ENCODE peak calls at places on chromosomes 7 and 10, in eight cellular contexts. Z is IMR-90, J is fibroblast of lung, A is mesendoderm, R is prostate gland, N is cardiac muscle cell, H is OCI-LY7, L is RWPE2. U is an unnamed sample.

GRCh38 chr10:91022924-91023707 is 102.2 kb upstream of the ANKRD1 start:
- DNase-seq in H (no peak), J (no peak), Z (no peak), A (no peak), L (no peak), N (peak; percentile 36), R (peak; percentile 58), U (no peak)

GRCh38 chr10:22317771-22318565 is 1.8 kb downstream of the COMMD3 start:
- DNase-seq in J (no peak), A (peak; percentile 52), Z (no peak), H (no peak), L (no peak), N (no peak), R (no peak), U (no peak)

GRCh38 chr10:72334832-72335393 is 19.8 kb downstream of the DNAJB12 start:
- DNase-seq in H (peak; percentile 89), Z (peak; percentile 79), L (peak; percentile 94), N (no peak), R (peak; percentile 68), J (peak; percentile 96), A (no peak), U (peak; percentile 74)

GRCh38 chr10:53898532-53898931 is 902.5 kb downstream of the PCDH15 start:
- DNase-seq in A (no peak), N (no peak), H (no peak), R (no peak), J (no peak), Z (no peak), L (no peak), U (no peak)

GRCh38 chr7:50696810-50697582 is 85.7 kb downstream of the GRB10 start:
- DNase-seq in L (no peak), H (peak; percentile 2), N (no peak), J (no peak), A (peak; percentile 45), Z (no peak), R (no peak), U (no peak)

GRCh38 chr10:3056280-3057037 is 10.9 kb upstream of the PFKP start:
- DNase-seq in A (peak; percentile 93), J (peak; percentile 54), Z (peak; percentile 69), N (no peak), L (no peak), H (no peak), R (no peak), U (no peak)

GRCh38 chr10:65791979-65792378 is 1133.9 kb upstream of the LRRTM3 start:
- DNase-seq in Z (no peak), H (no peak), A (no peak), N (no peak), J (no peak), R (no peak), L (no peak), U (no peak)

GRCh38 chr7:23490357-23491131 is 20.3 kb upstream of the IGF2BP3 start:
- DNase-seq in H (peak; percentile 85), Z (no peak), A (no peak), J (peak; percentile 25), N (no peak), R (no peak), L (no peak), U (no peak)

GRCh38 chr10:69800109-69800508 is 1.6 kb upstream of the COL13A1 start:
- DNase-seq in L (no peak), Z (peak; percentile 75), J (peak; percentile 57), N (peak; percentile 84), A (peak; percentile 91), H (peak; percentile 18), R (peak; percentile 28), U (no peak)

GRCh38 chr10:69392481-69393000 is 24.2 kb downstream of the TACR2 start:
- DNase-seq in A (peak; percentile 96), Z (peak; percentile 77), H (peak; percentile 83), N (peak; percentile 90), J (peak; percentile 59), L (peak; percentile 83), R (peak; percentile 90), U (no peak)

GRCh38 chr7:87926581-87927461 is 7.2 kb upstream of the ADAM22 start:
- DNase-seq in N (no peak), H (peak; percentile 56), R (no peak), L (no peak), A (peak; percentile 94), Z (no peak), J (peak; percentile 74), U (no peak)

GRCh38 chr10:34413920-34414319 is 401.2 kb downstream of the PARD3 start:
- DNase-seq in H (no peak), N (no peak), Z (no peak), J (no peak), R (no peak), A (no peak), L (no peak), U (no peak)

GRCh38 chr7:133977409-133978274 is 149.5 kb upstream of the LRGUK start:
- DNase-seq in A (no peak), N (no peak), H (peak; percentile 14), L (no peak), R (no peak), J (no peak), Z (no peak), U (no peak)

GRCh38 chr10:95431900-95432342 is 129.2 kb downstream of the SORBS1 start:
- DNase-seq in J (peak; percentile 17), H (no peak), L (no peak), R (no peak), N (peak; percentile 11), Z (no peak), A (no peak), U (no peak)

GRCh38 chr7:140192176-140192575 is 15.4 kb upstream of the KDM7A start:
- DNase-seq in R (no peak), H (no peak), A (no peak), Z (no peak), N (no peak), L (no peak), J (no peak), U (no peak)

GRCh38 chr10:25017247-25017590 is 807 bp downstream of the THNSL1 start:
- DNase-seq in H (no peak), L (no peak), R (peak; percentile 10), J (peak; percentile 29), Z (peak; percentile 13), A (no peak), N (peak; percentile 23), U (no peak)

GRCh38 chr7:45145881-45146280 is 11.7 kb upstream of the RAMP3 start:
- DNase-seq in J (no peak), H (no peak), N (no peak), A (no peak), R (no peak), L (peak; percentile 38), Z (no peak), U (no peak)

GRCh38 chr7:66840316-66840715 is 80.7 kb upstream of the TMEM248 start:
- DNase-seq in J (no peak), L (no peak), H (no peak), A (no peak), N (no peak), Z (no peak), R (no peak), U (no peak)

GRCh38 chr7:40720401-40720800 is 585.6 kb downstream of the SUGCT start:
- DNase-seq in R (no peak), H (no peak), A (no peak), L (no peak), J (peak; percentile 58), N (no peak), Z (peak; percentile 74), U (no peak)

GRCh38 chr7:38942431-38943051 is 33.5 kb upstream of the VPS41 start:
- DNase-seq in R (no peak), N (no peak), H (no peak), A (no peak), Z (no peak), L (no peak), J (no peak), U (no peak)

GRCh38 chr10:490256-490655 is 199.2 kb downstream of the DIP2C start:
- DNase-seq in J (no peak), R (no peak), N (no peak), H (no peak), L (peak; percentile 11), A (no peak), Z (peak; percentile 27), U (no peak)

GRCh38 chr10:93072225-93072712 is 1.4 kb upstream of the CYP26A1 start:
- DNase-seq in L (no peak), R (no peak), Z (no peak), A (no peak), N (no peak), J (no peak), H (no peak), U (no peak)

GRCh38 chr10:93070378-93071176 is 3.1 kb upstream of the CYP26A1 start:
- DNase-seq in L (no peak), Z (no peak), R (no peak), N (no peak), H (no peak), A (no peak), J (no peak), U (no peak)

GRCh38 chr10:93071177-93071472 is 2.6 kb upstream of the CYP26A1 start:
- DNase-seq in L (no peak), A (no peak), Z (no peak), R (no peak), H (no peak), N (no peak), J (no peak), U (no peak)

GRCh38 chr10:93072713-93073538 is 767 bp upstream of the CYP26A1 start:
- DNase-seq in Z (no peak), R (no peak), H (no peak), J (no peak), N (no peak), A (no peak), L (no peak), U (no peak)

GRCh38 chr10:93071674-93072224 is 1.9 kb upstream of the CYP26A1 start:
- DNase-seq in H (no peak), N (peak; percentile 91), L (no peak), J (no peak), Z (no peak), A (peak; percentile 82), R (no peak), U (no peak)
- H3K4me1 ChIP-seq in H (no peaks in the 10 kb centered on the region), N (peaks cover 6% of the 10 kb centered on the region), L (no peaks in the 10 kb centered on the region), J (no peaks in the 10 kb centered on the region), Z (peaks cover 6% of the 10 kb centered on the region), A (no peaks in the 10 kb centered on the region), R (peaks cover 6% of the 10 kb centered on the region), U (peaks cover 40% of the 10 kb centered on the region)

GRCh38 chr10:60426425-60426824 is 36.8 kb upstream of the ANK3 start:
- DNase-seq in N (no peak), A (no peak), H (no peak), J (peak; percentile 96), L (no peak), R (no peak), Z (peak; percentile 94), U (no peak)
- H3K4me1 ChIP-seq in N (peaks cover 36% of the 10 kb centered on the region), A (peaks cover 3% of the 10 kb centered on the region), H (no peaks in the 10 kb centered on the region), J (peaks cover 18% of the 10 kb centered on the region), L (peaks cover 62% of the 10 kb centered on the region), R (no peaks in the 10 kb centered on the region), Z (peaks cover 16% of the 10 kb centered on the region), U (no peaks in the 10 kb centered on the region)

DNA sequence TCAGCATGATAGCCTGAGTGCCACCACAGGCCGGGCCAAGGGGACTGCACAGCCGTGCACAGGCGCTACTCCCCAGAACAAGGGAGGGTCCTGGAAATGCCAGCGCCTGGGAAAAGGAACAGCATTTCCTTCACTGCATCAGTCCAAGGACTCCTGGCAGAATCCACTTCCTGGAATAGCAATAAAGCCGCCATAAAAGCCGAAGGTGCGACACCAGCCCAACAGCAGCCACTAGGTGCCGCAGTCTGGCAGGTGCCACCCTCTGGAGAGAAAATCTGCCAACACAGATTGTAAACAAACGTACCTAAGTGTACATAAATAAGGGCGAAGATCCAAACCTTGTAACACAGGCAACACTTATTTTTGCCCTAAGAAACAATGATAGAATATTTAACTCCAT is 22.3 kb downstream of the VOPP1 start:
- DNase-seq in R (peak; percentile 63), H (peak; percentile 68), J (no peak), Z (no peak), N (no peak), L (no peak), A (no peak), U (no peak)
- H3K4me1 ChIP-seq in R (peaks cover 3% of the 10 kb centered on the region), H (peaks cover 65% of the 10 kb centered on the region), J (peaks cover 8% of the 10 kb centered on the region), Z (peaks cover 28% of the 10 kb centered on the region), N (no peaks in the 10 kb centered on the region), L (peaks cover 50% of the 10 kb centered on the region), A (peaks cover 7% of the 10 kb centered on the region), U (peaks cover 51% of the 10 kb centered on the region)

GRCh38 chr10:11253397-11254002 is 235.8 kb downstream of the CELF2 start:
- DNase-seq in A (no peak), Z (no peak), N (no peak), J (no peak), H (no peak), R (no peak), L (no peak), U (no peak)
- H3K4me1 ChIP-seq in A (peaks cover 2% of the 10 kb centered on the region), Z (no peaks in the 10 kb centered on the region), N (peaks cover 14% of the 10 kb centered on the region), J (no peaks in the 10 kb centered on the region), H (peaks cover 34% of the 10 kb centered on the region), R (no peaks in the 10 kb centered on the region), L (no peaks in the 10 kb centered on the region), U (peaks cover 4% of the 10 kb centered on the region)

U was measured in esophagus squamous epithelium.